ENCODE peak calls at places on chromosomes 1 and 21, in nine cellular contexts. J is HuH-7.5; A is stimulated activated CD4-positive, alpha-beta T cell treated with anti-CD3 and anti-CD28 coated beads, Interleukin-15, amount 100 ng/mL, for 48 hours; V is natural killer cell treated with Interleukin-12 subunit alpha and Interleukin-12 subunit beta and Interleukin-15 and Interleukin-18, amount 100 ng/mL, for 72 hours; L is LoVo; P is AG10803; U is activated CD8-positive, alpha-beta T cell treated with anti-CD3 and anti-CD28 coated beads for 36 hours; N is NCI-H187; G is RPMI8226. W is an unnamed sample.
A peak's percentile ranks its signal among the peaks of the same experiment; 100 is the strongest.

GRCh38 chr1:78171736-78172590 is 126.2 kb downstream of the GIPC2 start:
- DNase-seq in U (no peak), P (peak; percentile 46), L (no peak), J (no peak), G (peak; percentile 3), A (no peak), V (no peak), N (no peak), W (no peak)

GRCh38 chr1:56304975-56305374 is 274.4 kb downstream of the PLPP3 start:
- DNase-seq in U (no peak), L (no peak), P (no peak), G (no peak), J (no peak), V (no peak), N (no peak), A (no peak), W (no peak)

GRCh38 chr1:26717066-26717465 is 21.3 kb downstream of the ARID1A start:
- DNase-seq in P (peak; percentile 66), G (no peak), V (no peak), N (no peak), J (no peak), U (no peak), A (no peak), L (no peak), W (peak; percentile 92)

GRCh38 chr21:41316641-41317392 is at the start of gene FAM3B:
- DNase-seq in J (no peak), P (no peak), L (no peak), A (no peak), N (peak; percentile 57), U (no peak), V (no peak), G (peak; percentile 82), W (no peak)

GRCh38 chr1:223670458-223671159 is 5.1 kb upstream of the CAPN8 start:
- DNase-seq in P (peak; percentile 40), U (peak; percentile 48), N (no peak), V (no peak), J (peak; percentile 52), A (no peak), G (peak; percentile 15), L (peak; percentile 18), W (no peak)

GRCh38 chr1:51954783-51955182 is 35.7 kb downstream of the RAB3B start:
- DNase-seq in P (no peak), J (no peak), L (no peak), V (no peak), G (no peak), U (no peak), N (no peak), A (no peak), W (no peak)

GRCh38 chr1:27525296-27526271 is 35.6 kb upstream of the WASF2 start:
- DNase-seq in N (peak; percentile 91), L (no peak), V (no peak), J (no peak), A (peak; percentile 66), U (peak; percentile 86), P (no peak), G (peak; percentile 78), W (peak; percentile 54)

GRCh38 chr1:200275816-200276453 is 133.9 kb downstream of the ZNF281 start:
- DNase-seq in A (no peak), J (no peak), P (no peak), U (no peak), L (no peak), V (no peak), N (no peak), G (no peak), W (no peak)

GRCh38 chr1:200873116-200873670 is 412 bp downstream of the GPR25 start:
- DNase-seq in U (no peak), N (no peak), L (no peak), P (no peak), G (no peak), J (no peak), V (no peak), A (no peak), W (no peak)

GRCh38 chr1:39671793-39672550 is at the start of gene NT5C1A:
- DNase-seq in P (no peak), V (no peak), A (no peak), G (peak; percentile 42), N (no peak), J (peak; percentile 64), U (peak; percentile 53), L (no peak), W (no peak)

GRCh38 chr1:240190881-240191385 is 99.2 kb downstream of the FMN2 start:
- DNase-seq in V (no peak), J (no peak), N (no peak), U (no peak), G (peak; percentile 25), P (peak; percentile 98), L (no peak), A (no peak), W (peak; percentile 94)